ENCODE peak calls at places on chromosomes 11 and 22, in eight cellular contexts. H is GM23338, L is psoas muscle, U is IMR-90, K is OCI-LY7, Z is ovary, X is adipocyte, E is adrenal gland. T is an unnamed sample. For H3K4me1, the result is how much of the 10 kb centered on the place peaks cover.

GRCh38 chr11:46528445-46529085 is 65.3 kb downstream of the AMBRA1 start:
- DNase-seq in L (no peak), Z (no peak), K (no peak), X (no peak), U (no peak), E (no peak), H (no peak), T (no peak)

GRCh38 chr11:118988280-118988679 is 9.7 kb upstream of the CENATAC start:
- DNase-seq in H (no peak), Z (no peak), L (no peak), X (no peak), U (no peak), E (no peak), K (no peak), T (peak)

GRCh38 chr11:116263020-116263419 is 509.8 kb downstream of the BUD13 start:
- DNase-seq in U (no peak), K (no peak), H (no peak), L (no peak), X (no peak), Z (no peak), E (no peak), T (no peak)

GRCh38 chr22:22810018-22810427 is 77.6 kb upstream of the IGLL5 start:
- DNase-seq in X (peak), K (peak), Z (peak), U (peak), H (no peak), L (peak), E (peak), T (no peak)

GRCh38 chr11:115208808-115209259 is 295.4 kb downstream of the CADM1 start:
- DNase-seq in L (no peak), X (no peak), H (no peak), Z (no peak), E (no peak), U (no peak), K (no peak), T (no peak)

GRCh38 chr11:124586247-124586860 is 16.6 kb downstream of the OR8A1 start:
- DNase-seq in Z (peak), X (peak), L (peak), U (peak), H (peak), K (peak), E (peak), T (peak)

GRCh38 chr11:67054851-67055523 is 1.7 kb upstream of the RHOD start:
- DNase-seq in Z (peak), L (peak), E (peak), H (no peak), U (peak), K (no peak), X (peak), T (peak)

GRCh38 chr22:35192121-35192918 is 65.0 kb upstream of the HMGXB4 start:
- DNase-seq in U (peak), E (no peak), L (no peak), H (no peak), Z (no peak), X (no peak), K (no peak), T (peak)

GRCh38 chr22:26536056-26536761 is 23.9 kb upstream of the TFIP11 start:
- DNase-seq in E (no peak), K (peak), X (no peak), L (no peak), U (no peak), Z (no peak), H (no peak), T (peak)
- H3K4me1 ChIP-seq in E (under half), K (half or more), X (under half), L (under half), U (under half), Z (under half), H (under half), T (under half)

GRCh38 chr11:44566952-44567875 is 1.8 kb downstream of the CD82 start:
- DNase-seq in X (peak), L (no peak), H (no peak), Z (no peak), K (no peak), U (no peak), E (no peak), T (no peak)

GRCh38 chr11:44566559-44566949 is 1.1 kb downstream of the CD82 start:
- DNase-seq in U (no peak), K (no peak), L (no peak), Z (no peak), E (no peak), H (no peak), X (no peak), T (no peak)

GRCh38 chr11:44567876-44568256 is 2.4 kb downstream of the CD82 start:
- DNase-seq in Z (no peak), E (no peak), X (no peak), L (no peak), K (no peak), H (no peak), U (no peak), T (no peak)

GRCh38 chr11:44568706-44569473 is 3.4 kb downstream of the CD82 start:
- DNase-seq in E (peak), K (peak), Z (peak), H (no peak), U (peak), L (peak), X (peak), T (peak)

GRCh38 chr11:44568358-44568705 is 2.9 kb downstream of the CD82 start:
- DNase-seq in E (no peak), Z (no peak), K (no peak), X (no peak), H (no peak), L (no peak), U (no peak), T (no peak)
- H3K4me1 ChIP-seq in E (under half), Z (under half), K (under half), X (under half), H (under half), L (half or more), U (under half), T (half or more)

GRCh38 chr22:28115426-28115825 is 196.4 kb upstream of the PITPNB start:
- DNase-seq in L (no peak), E (no peak), K (no peak), Z (no peak), U (no peak), H (no peak), X (peak), T (no peak)

GRCh38 chr22:28118957-28119631 is 200.0 kb upstream of the PITPNB start:
- DNase-seq in Z (no peak), U (no peak), L (no peak), E (no peak), K (no peak), X (no peak), H (no peak), T (no peak)

GRCh38 chr22:28112130-28112529 is 193.1 kb upstream of the PITPNB start:
- DNase-seq in U (no peak), H (no peak), E (no peak), Z (no peak), L (no peak), K (no peak), X (no peak), T (no peak)

GRCh38 chr22:28112548-28113043 is 193.5 kb upstream of the PITPNB start:
- DNase-seq in U (peak), H (peak), Z (no peak), X (peak), E (peak), K (peak), L (peak), T (no peak)

GRCh38 chr22:28116261-28116673 is 197.2 kb upstream of the PITPNB start:
- DNase-seq in Z (peak), H (peak), E (no peak), L (peak), K (no peak), X (peak), U (peak), T (peak)
- H3K4me1 ChIP-seq in Z (under half), H (under half), E (under half), L (under half), K (under half), X (half or more), U (under half), T (under half)

DNA sequence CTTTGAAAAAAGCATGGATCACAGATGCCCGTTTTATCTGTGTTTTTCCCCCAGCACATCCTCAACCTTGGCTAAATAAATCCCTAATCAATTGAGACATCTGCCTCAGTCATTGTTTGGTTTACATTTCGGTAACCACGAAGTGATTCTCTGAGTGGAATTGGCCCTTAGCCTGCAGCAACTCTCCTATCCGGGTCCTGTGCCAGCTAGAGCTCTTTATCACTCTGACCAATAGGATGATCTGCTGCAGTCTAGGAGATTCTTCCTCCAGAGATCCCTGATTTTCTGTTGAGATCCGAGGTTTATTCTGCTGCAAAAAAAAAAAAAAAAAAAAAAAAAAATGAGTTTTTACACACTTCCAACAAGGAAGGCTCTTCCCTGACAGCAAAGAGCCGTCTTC is 137.3 kb downstream of the KCNA4 start:
- DNase-seq in Z (no peak), E (no peak), H (no peak), U (no peak), L (no peak), K (no peak), X (no peak), T (no peak)
- H3K4me1 ChIP-seq in Z (under half), E (under half), H (under half), U (under half), L (under half), K (under half), X (under half), T (under half)

GRCh38 chr11:122036022-122036421 is 80.0 kb downstream of the BLID start:
- DNase-seq in X (peak), E (no peak), H (no peak), L (no peak), Z (no peak), U (peak), K (no peak), T (no peak)

GRCh38 chr11:122036493-122036892 is 79.5 kb downstream of the BLID start:
- DNase-seq in L (no peak), E (no peak), Z (no peak), X (no peak), K (no peak), H (no peak), U (no peak), T (no peak)

GRCh38 chr11:122037911-122038310 is 78.1 kb downstream of the BLID start:
- DNase-seq in L (no peak), Z (no peak), K (no peak), H (no peak), X (no peak), E (no peak), U (no peak), T (no peak)

GRCh38 chr11:122040476-122040875 is 75.5 kb downstream of the BLID start:
- DNase-seq in H (peak), U (no peak), K (no peak), E (no peak), X (no peak), Z (no peak), L (no peak), T (peak)

DNA sequence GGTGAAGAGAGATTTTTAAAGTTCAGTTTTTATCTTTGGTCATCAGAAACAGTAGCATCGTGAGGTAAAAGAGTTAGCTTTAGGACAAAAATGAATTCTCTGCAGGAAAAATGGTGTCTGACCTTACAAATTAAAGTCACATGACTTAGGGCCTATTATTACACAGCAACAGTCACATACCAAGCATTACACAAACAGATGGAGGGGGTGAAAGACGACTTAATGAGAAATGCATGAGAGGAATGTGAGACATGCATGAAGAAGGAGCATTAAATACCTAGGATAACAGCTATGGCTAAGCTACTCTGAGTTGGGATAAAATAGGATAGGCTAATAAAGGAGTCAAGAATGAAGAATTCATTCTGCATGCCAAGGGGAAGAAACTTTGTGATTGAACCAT is 77.5 kb downstream of the BLID start:
- DNase-seq in E (no peak), L (no peak), Z (no peak), X (peak), U (peak), K (no peak), H (peak), T (peak)
- H3K4me1 ChIP-seq in E (under half), L (under half), Z (under half), X (under half), U (under half), K (under half), H (half or more), T (under half)

DNA sequence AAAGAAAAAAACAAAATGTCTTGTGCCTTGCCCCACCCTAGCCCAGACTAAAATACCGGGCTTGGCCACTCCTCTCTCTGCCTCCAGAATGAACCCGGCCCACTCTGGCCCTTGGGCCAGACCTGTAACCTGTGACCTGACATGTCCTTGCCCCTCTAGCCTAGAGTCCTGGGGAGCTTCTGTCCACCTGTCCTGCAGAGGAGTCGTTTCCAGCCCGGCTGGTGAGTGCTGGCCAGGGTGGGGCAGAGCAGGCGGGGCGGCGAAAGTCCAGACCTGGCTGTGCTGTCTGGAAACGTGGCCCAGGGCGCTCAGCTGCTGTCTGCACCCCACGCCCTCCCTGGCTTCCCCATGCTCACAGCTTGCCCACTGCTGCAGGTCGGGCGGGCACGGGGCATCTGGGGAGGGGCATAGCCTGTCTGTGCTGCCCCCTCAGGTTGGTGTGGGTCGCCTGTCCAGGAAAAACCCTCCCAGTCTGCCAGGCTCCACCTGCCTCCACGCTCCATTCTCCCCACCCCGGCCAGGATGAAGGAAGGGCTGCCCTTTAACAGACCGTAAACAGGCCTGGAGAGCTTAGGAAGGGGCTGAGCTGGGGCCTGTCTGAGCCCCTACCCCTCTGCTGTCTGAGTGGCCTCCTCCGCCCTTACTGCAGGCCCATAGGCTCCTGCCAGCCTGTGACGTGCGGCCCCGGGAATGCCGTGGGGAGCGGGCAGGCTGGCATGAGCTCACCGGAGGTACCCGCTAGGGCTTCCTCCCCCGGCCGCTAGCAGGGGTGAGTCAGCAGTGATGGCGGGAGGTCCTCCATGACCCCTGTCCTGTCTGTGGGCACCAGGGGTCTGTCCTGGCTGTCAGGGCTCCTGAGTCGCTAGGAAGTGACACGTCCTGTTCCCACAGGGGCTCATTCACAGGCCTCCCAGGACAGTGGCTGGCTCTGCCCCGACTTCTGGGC is 1.9 kb downstream of the CD151 start:
- DNase-seq in L (peak), H (no peak), K (no peak), X (peak), U (peak), Z (peak), E (peak), T (peak)
- H3K4me1 ChIP-seq in L (under half), H (under half), K (under half), X (under half), U (under half), Z (under half), E (under half), T (half or more)

GRCh38 chr11:98194611-98195010 is 826.1 kb upstream of the CNTN5 start:
- DNase-seq in E (no peak), H (no peak), X (no peak), L (no peak), K (no peak), Z (no peak), U (no peak), T (no peak)
- H3K4me1 ChIP-seq in E (under half), H (under half), X (under half), L (under half), K (under half), Z (under half), U (under half), T (under half)

GRCh38 chr11:88329563-88330250 is 7.8 kb downstream of the CTSC start:
- DNase-seq in X (no peak), Z (no peak), H (no peak), L (no peak), K (no peak), E (no peak), U (no peak), T (peak)

GRCh38 chr11:88332851-88333250 is 4.7 kb downstream of the CTSC start:
- DNase-seq in K (no peak), U (no peak), H (no peak), Z (no peak), X (no peak), E (no peak), L (no peak), T (peak)

GRCh38 chr11:88327061-88327460 is 10.5 kb downstream of the CTSC start:
- DNase-seq in X (no peak), U (no peak), H (no peak), L (no peak), Z (no peak), K (no peak), E (no peak), T (no peak)

GRCh38 chr11:88327462-88328143 is 9.9 kb downstream of the CTSC start:
- DNase-seq in X (no peak), K (no peak), L (no peak), U (no peak), E (no peak), H (no peak), Z (no peak), T (no peak)

GRCh38 chr11:88330826-88331428 is 6.6 kb downstream of the CTSC start:
- DNase-seq in X (no peak), K (no peak), E (no peak), H (peak), Z (no peak), U (no peak), L (no peak), T (no peak)
- H3K4me1 ChIP-seq in X (under half), K (half or more), E (under half), H (half or more), Z (under half), U (under half), L (under half), T (under half)

GRCh38 chr11:68258363-68258765 is 13.4 kb downstream of the C11orf24 start:
- DNase-seq in K (no peak), H (no peak), L (no peak), X (no peak), Z (no peak), E (no peak), U (no peak), T (no peak)

GRCh38 chr11:68254421-68254820 is 17.4 kb downstream of the C11orf24 start:
- DNase-seq in Z (no peak), E (no peak), X (no peak), U (no peak), L (no peak), K (no peak), H (no peak), T (no peak)

GRCh38 chr11:68257477-68258362 is 14.1 kb downstream of the C11orf24 start:
- DNase-seq in H (peak), K (peak), Z (peak), E (peak), L (peak), U (peak), X (peak), T (peak)

GRCh38 chr11:68255526-68255925 is 16.2 kb downstream of the C11orf24 start:
- DNase-seq in U (no peak), Z (no peak), X (no peak), L (peak), K (no peak), E (no peak), H (no peak), T (no peak)

GRCh38 chr11:68256331-68256741 is 15.4 kb downstream of the C11orf24 start:
- DNase-seq in E (peak), H (no peak), L (no peak), Z (peak), K (no peak), U (peak), X (peak), T (no peak)
- H3K4me1 ChIP-seq in E (under half), H (under half), L (under half), Z (under half), K (under half), U (under half), X (under half), T (under half)

GRCh38 chr11:65658174-65659021 is 4.3 kb downstream of the RELA start:
- DNase-seq in E (peak), H (no peak), Z (no peak), U (no peak), K (no peak), L (peak), X (no peak), T (no peak)

GRCh38 chr11:65660038-65660437 is 2.7 kb downstream of the RELA start:
- DNase-seq in X (no peak), H (no peak), E (no peak), L (no peak), U (no peak), Z (no peak), K (no peak), T (no peak)

GRCh38 chr11:65655570-65656332 is 7.0 kb downstream of the RELA start:
- DNase-seq in H (no peak), K (no peak), X (no peak), U (no peak), Z (no peak), L (peak), E (peak), T (no peak)

GRCh38 chr11:65654375-65655349 is 8.1 kb downstream of the RELA start:
- DNase-seq in X (no peak), U (no peak), H (no peak), Z (no peak), E (no peak), L (peak), K (no peak), T (no peak)

DNA sequence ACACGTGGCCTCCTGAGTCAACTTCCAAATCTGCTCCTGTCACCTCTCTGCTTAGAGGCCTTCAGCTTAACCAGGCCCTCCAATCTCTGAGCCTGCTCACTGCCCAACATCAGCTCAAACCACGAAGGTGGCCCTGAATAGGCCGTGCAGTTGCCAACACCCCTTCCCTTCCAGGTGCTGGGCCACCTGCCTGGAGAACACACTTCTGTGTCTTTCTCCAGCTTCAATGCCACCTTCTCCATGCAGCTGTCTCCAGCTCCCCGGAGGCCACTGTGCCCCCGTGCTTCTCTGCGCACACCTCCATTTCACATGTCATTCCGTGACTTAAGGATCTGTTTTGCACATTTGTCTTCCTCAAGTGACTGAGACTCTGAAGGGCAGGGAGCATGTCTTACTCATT is 5.3 kb downstream of the RELA start:
- DNase-seq in L (no peak), U (no peak), H (no peak), Z (no peak), X (no peak), E (no peak), K (no peak), T (no peak)
- H3K4me1 ChIP-seq in L (under half), U (under half), H (under half), Z (under half), X (under half), E (under half), K (under half), T (under half)

T was measured in mammary epithelial cell.